ENCODE peak calls at places on chromosome 15, in seven cellular contexts. U, D, E, H, Q, L and K are unnamed samples.

GRCh38 chr15:73964736-73965093 is 27.4 kb downstream of the STOML1 start:
- DNase-seq in L (peak; percentile 85), E (peak; percentile 88), H (peak; percentile 67), U (peak; percentile 89), D (peak; percentile 19), Q (peak; percentile 87), K (peak; percentile 90)

GRCh38 chr15:84731774-84732173 is 15.8 kb upstream of the SEC11A start:
- DNase-seq in D (no peak), U (no peak), H (no peak), L (no peak), Q (no peak), E (no peak), K (no peak)

GRCh38 chr15:36778516-36778915 is 199.1 kb downstream of the CDIN1 start:
- DNase-seq in D (no peak), L (no peak), U (no peak), E (no peak), H (no peak), Q (no peak), K (no peak)

GRCh38 chr15:25240461-25241021 is 198.3 kb downstream of the UBE3A start:
- DNase-seq in Q (no peak), U (no peak), L (no peak), H (no peak), D (no peak), E (no peak), K (no peak)

GRCh38 chr15:43896543-43896942 is 69.7 kb downstream of the WDR76 start:
- DNase-seq in H (no peak), U (no peak), Q (no peak), L (no peak), E (no peak), D (no peak), K (no peak)

GRCh38 chr15:34942363-34942762 is 27.2 kb downstream of the AQR start:
- DNase-seq in E (no peak), D (no peak), H (no peak), L (no peak), Q (no peak), U (no peak), K (no peak)

GRCh38 chr15:81758789-81759188 is 287.0 kb downstream of the MEX3B start:
- DNase-seq in U (no peak), E (no peak), L (no peak), Q (no peak), D (no peak), H (no peak), K (no peak)

GRCh38 chr15:94324835-94325767 is 93.7 kb downstream of the MCTP2 start:
- DNase-seq in D (no peak), Q (peak; percentile 16), L (no peak), E (no peak), U (no peak), H (no peak), K (no peak)

GRCh38 chr15:74392402-74392876 is 25.0 kb upstream of the CYP11A1 start:
- DNase-seq in D (peak; percentile 44), L (no peak), H (peak; percentile 88), Q (no peak), E (no peak), U (no peak), K (no peak)

GRCh38 chr15:51181221-51181620 is 86.5 kb upstream of the TNFAIP8L3 start:
- DNase-seq in E (no peak), U (no peak), L (no peak), H (no peak), D (no peak), Q (no peak), K (no peak)

GRCh38 chr15:69328739-69329138 is 30.0 kb downstream of the PAQR5 start:
- DNase-seq in H (no peak), U (no peak), L (no peak), E (no peak), D (no peak), Q (no peak), K (no peak)

GRCh38 chr15:29270976-29271375 is 1.4 kb upstream of the NSMCE3 start:
- DNase-seq in L (no peak), D (no peak), E (no peak), Q (no peak), H (no peak), U (no peak), K (no peak)

GRCh38 chr15:65466901-65467300 is 44.2 kb upstream of the IGDCC4 start:
- DNase-seq in H (no peak), L (no peak), U (no peak), D (no peak), Q (no peak), E (no peak), K (no peak)

GRCh38 chr15:66456211-66456610 is 41.4 kb downstream of the SNAPC5 start:
- DNase-seq in L (no peak), Q (peak; percentile 10), H (no peak), E (no peak), D (no peak), U (no peak), K (no peak)

GRCh38 chr15:31328425-31328998 is 1.9 kb downstream of the KLF13 start:
- DNase-seq in E (peak; percentile 77), L (peak; percentile 39), H (peak; percentile 48), D (no peak), Q (peak; percentile 75), U (no peak), K (no peak)

GRCh38 chr15:52241489-52241888 is 50.3 kb upstream of the GNB5 start:
- DNase-seq in L (no peak), U (no peak), H (no peak), Q (peak; percentile 44), D (no peak), E (no peak), K (no peak)

GRCh38 chr15:33742807-33743206 is 225.5 kb upstream of the CHRM5 start:
- DNase-seq in H (no peak), Q (no peak), D (no peak), E (no peak), L (no peak), U (no peak), K (no peak)

GRCh38 chr15:60070838-60071493 is 66.9 kb downstream of the FOXB1 start:
- DNase-seq in U (no peak), Q (no peak), L (no peak), H (no peak), E (no peak), D (no peak), K (no peak)

GRCh38 chr15:83695246-83695645 is 41.3 kb downstream of the ADAMTSL3 start:
- DNase-seq in E (no peak), Q (no peak), H (no peak), L (no peak), U (peak; percentile 40), D (no peak), K (no peak)

GRCh38 chr15:84929795-84930371 is 45.4 kb downstream of the SLC28A1 start:
- DNase-seq in U (no peak), H (no peak), D (no peak), Q (peak; percentile 18), L (peak; percentile 69), E (no peak), K (no peak)

GRCh38 chr15:73375012-73375411 is 6.3 kb upstream of the HCN4 start:
- DNase-seq in E (no peak), L (no peak), Q (no peak), U (no peak), D (no peak), H (no peak), K (no peak)

GRCh38 chr15:89364741-89365450 is 30.3 kb upstream of the POLG start:
- DNase-seq in D (peak; percentile 32), U (peak; percentile 48), H (no peak), E (no peak), Q (no peak), L (peak; percentile 64), K (no peak)